ENCODE peak calls at places on chromosome 2, in ten cellular contexts. A, O, G, L, P, J, K, E, R and X are unnamed samples.
A peak's percentile ranks its signal among the peaks of the same experiment; 100 is the strongest.

GRCh38 chr2:107325983-107326786 is 440.2 kb upstream of the ST6GAL2 start:
- DNase-seq in A (no peak), G (no peak), O (no peak), L (no peak), E (no peak), J (no peak), R (peak; percentile 82), K (peak; percentile 47), P (no peak), X (peak; percentile 15)

GRCh38 chr2:176687944-176688343 is 418.7 kb downstream of the MTX2 start:
- DNase-seq in O (no peak), K (no peak), E (no peak), G (no peak), J (no peak), P (no peak), L (no peak), A (no peak), R (no peak), X (no peak)

GRCh38 chr2:151262629-151263028 is 966 bp upstream of the RBM43 start:
- DNase-seq in G (no peak), J (no peak), E (no peak), R (no peak), A (no peak), K (no peak), L (no peak), P (no peak), O (no peak), X (no peak)

GRCh38 chr2:78676921-78677696 is 348.4 kb upstream of the REG3G start:
- DNase-seq in K (no peak), L (peak; percentile 15), R (no peak), J (no peak), G (no peak), E (no peak), P (no peak), A (no peak), O (no peak), X (no peak)

GRCh38 chr2:230557056-230557455 is 141.1 kb downstream of the SP100 start:
- DNase-seq in R (no peak), O (no peak), K (no peak), G (no peak), E (no peak), A (no peak), L (no peak), J (no peak), P (peak; percentile 18), X (no peak)

GRCh38 chr2:172021955-172022354 is 22.2 kb downstream of the METAP1D start:
- DNase-seq in G (no peak), A (no peak), J (peak; percentile 68), O (no peak), E (no peak), P (peak; percentile 30), R (no peak), L (no peak), K (peak; percentile 45), X (peak; percentile 65)

GRCh38 chr2:40554665-40555294 is 102.9 kb upstream of the SLC8A1 start:
- DNase-seq in O (peak; percentile 31), K (peak; percentile 53), J (peak; percentile 27), L (peak; percentile 76), R (peak; percentile 21), E (peak; percentile 62), G (peak; percentile 6), P (peak; percentile 64), A (no peak), X (peak; percentile 37)

GRCh38 chr2:8541223-8541622 is 140.6 kb upstream of the ID2 start:
- DNase-seq in L (peak; percentile 50), P (no peak), O (no peak), A (no peak), R (no peak), E (no peak), J (no peak), G (no peak), K (no peak), X (no peak)

GRCh38 chr2:68560583-68560982 is 82.8 kb upstream of the PROKR1 start:
- DNase-seq in J (no peak), K (no peak), A (no peak), E (no peak), L (no peak), O (no peak), R (no peak), G (no peak), P (no peak), X (no peak)